ENCODE peak calls at places on chromosomes 13 and 19, in eight cellular contexts. G, W, M, L, K, Z, V and T are unnamed samples.

GRCh38 chr13:80962855-80963254 is 621.9 kb upstream of the SPRY2 start:
- DNase-seq in Z (no peak), G (no peak), V (no peak), L (no peak), K (no peak), W (no peak), M (no peak), T (no peak)

GRCh38 chr19:6739390-6739883 is at the start of gene TRIP10:
- DNase-seq in Z (peak), M (peak), L (peak), V (peak), W (peak), G (peak), K (peak), T (peak)

GRCh38 chr13:85503797-85504196 is 295.4 kb downstream of the SLITRK6 start:
- DNase-seq in G (no peak), Z (no peak), L (no peak), M (no peak), K (no peak), V (no peak), W (no peak), T (no peak)

GRCh38 chr19:49887653-49888477 is 8.8 kb downstream of the IL4I1 start:
- DNase-seq in V (no peak), L (no peak), Z (no peak), M (no peak), G (no peak), K (no peak), W (no peak), T (no peak)

GRCh38 chr19:1254081-1254527 is 5.7 kb downstream of the MIDN start:
- DNase-seq in M (no peak), G (no peak), V (no peak), Z (no peak), W (no peak), L (no peak), K (no peak), T (peak)

GRCh38 chr13:50509771-50510441 is 333.6 kb downstream of the DLEU7 start:
- DNase-seq in V (no peak), G (no peak), W (no peak), M (no peak), K (no peak), L (no peak), Z (no peak), T (no peak)

GRCh38 chr19:15511671-15512424 is 3.5 kb downstream of the CYP4F22 start:
- DNase-seq in G (no peak), V (no peak), L (no peak), M (no peak), Z (no peak), W (no peak), K (no peak), T (no peak)

GRCh38 chr19:35124098-35125060 is 8.8 kb downstream of the FXYD3 start:
- DNase-seq in W (peak), L (peak), Z (peak), V (no peak), M (peak), G (peak), K (peak), T (peak)

GRCh38 chr19:55212447-55212846 is 3.1 kb upstream of the PTPRH start:
- DNase-seq in V (no peak), Z (no peak), K (no peak), W (no peak), M (peak), L (peak), G (peak), T (no peak)

GRCh38 chr13:30186644-30187431 is 120.5 kb downstream of the KATNAL1 start:
- DNase-seq in M (no peak), G (no peak), K (no peak), L (no peak), W (no peak), V (peak), Z (no peak), T (no peak)

GRCh38 chr13:110447058-110447511 is 114.4 kb downstream of the RAB20 start:
- DNase-seq in K (peak), V (no peak), L (no peak), W (no peak), M (no peak), G (no peak), Z (no peak), T (no peak)

GRCh38 chr13:79533781-79534400 is 52.9 kb downstream of the NDFIP2 start:
- DNase-seq in W (no peak), V (no peak), K (no peak), L (no peak), Z (no peak), G (no peak), M (no peak), T (no peak)

GRCh38 chr19:11659612-11660011 is 62.3 kb downstream of the ZNF627 start:
- DNase-seq in M (no peak), W (no peak), L (no peak), G (no peak), K (no peak), Z (no peak), V (no peak), T (no peak)

GRCh38 chr13:29543230-29544215 is 52.0 kb downstream of the SLC7A1 start:
- DNase-seq in M (peak), G (peak), Z (no peak), V (no peak), L (no peak), K (no peak), W (peak), T (no peak)

GRCh38 chr13:61040180-61040579 is 375.5 kb downstream of the PCDH20 start:
- DNase-seq in K (no peak), W (no peak), L (no peak), V (no peak), M (no peak), Z (no peak), G (no peak), T (no peak)

GRCh38 chr19:50478901-50479715 is 2.5 kb upstream of the GARIN5A start:
- DNase-seq in G (peak), L (no peak), W (no peak), K (no peak), M (no peak), V (no peak), Z (no peak), T (no peak)

GRCh38 chr13:36142735-36143134 is 11.6 kb upstream of the DCLK1 start:
- DNase-seq in K (no peak), V (no peak), G (no peak), M (no peak), L (no peak), Z (no peak), W (no peak), T (no peak)

GRCh38 chr13:71525004-71525403 is 342.0 kb downstream of the DACH1 start:
- DNase-seq in L (no peak), M (no peak), G (no peak), W (no peak), Z (no peak), K (no peak), V (no peak), T (no peak)

GRCh38 chr19:35533822-35534521 is 716 bp downstream of the GAPDHS start:
- DNase-seq in M (no peak), L (peak), W (peak), Z (peak), V (no peak), G (peak), K (no peak), T (no peak)

GRCh38 chr13:93956416-93956815 is 523.1 kb downstream of the DCT start:
- DNase-seq in K (no peak), V (no peak), G (no peak), L (no peak), M (no peak), W (no peak), Z (no peak), T (no peak)

GRCh38 chr13:80473695-80474094 is 132.8 kb upstream of the SPRY2 start:
- DNase-seq in K (no peak), L (no peak), Z (no peak), W (no peak), G (no peak), M (no peak), V (no peak), T (no peak)